ENCODE peak calls at places on chromosomes 13 and 19, in nine cellular contexts. T is ELF-1; C is T-helper 1 cell; M is stimulated activated naive B cell treated with anti-CD40 and anti-IgM and Interleukin-4, amounts not matched to agents 10 μg/mL and 1 μg/mL and 100 μg/mL, for 72 hours; X is NAMALWA; E is naive thymus-derived CD8-positive, alpha-beta T cell; Y is AG09309; B is stimulated activated CD4-positive, alpha-beta T cell treated with anti-CD3 and anti-CD28 coated beads, Interleukin-12 subunit alpha, Interleukin-12 subunit beta, amount 100 ng/mL, for 4 hours; O is NCI-H1436 treated with DMSO at 0.1 percent for 48 hours. U is an unnamed sample.

GRCh38 chr13:44267966-44268365 is 105.7 kb upstream of the SERP2 start:
- DNase-seq in T (no peak), C (no peak), M (no peak), X (no peak), E (no peak), Y (peak), B (no peak), O (no peak), U (no peak)

GRCh38 chr13:25085125-25085742 is 10.7 kb upstream of the PABPC3 start:
- DNase-seq in T (peak), C (no peak), M (no peak), X (peak), E (no peak), Y (peak), B (no peak), O (no peak), U (no peak)

GRCh38 chr19:2610637-2611482 is 91.6 kb downstream of the GNG7 start:
- DNase-seq in T (peak), C (peak), M (peak), X (peak), E (peak), Y (peak), B (peak), O (peak), U (no peak)

GRCh38 chr19:17264641-17264979 is at the start of gene USHBP1:
- DNase-seq in T (peak), C (no peak), M (no peak), X (no peak), E (no peak), Y (no peak), B (no peak), O (no peak), U (no peak)

GRCh38 chr19:5128932-5129389 is 160.0 kb downstream of the KDM4B start:
- DNase-seq in T (no peak), C (no peak), M (no peak), X (peak), E (no peak), Y (no peak), B (no peak), O (no peak), U (no peak)

GRCh38 chr13:75226755-75227435 is 255.1 kb downstream of the TBC1D4 start:
- DNase-seq in T (no peak), C (no peak), M (no peak), X (no peak), E (no peak), Y (peak), B (no peak), O (no peak), U (no peak)

GRCh38 chr13:109781384-109782065 is 4.9 kb downstream of the IRS2 start:
- DNase-seq in T (no peak), C (no peak), M (no peak), X (peak), E (no peak), Y (no peak), B (no peak), O (no peak), U (no peak)

GRCh38 chr13:86563308-86563707 is 764.1 kb upstream of the SLITRK6 start:
- DNase-seq in T (no peak), C (no peak), M (no peak), X (no peak), E (no peak), Y (no peak), B (no peak), O (no peak), U (no peak)

GRCh38 chr19:14943601-14944000 is 2.3 kb downstream of the OR7C2 start:
- DNase-seq in T (no peak), C (no peak), M (no peak), X (peak), E (no peak), Y (peak), B (no peak), O (no peak), U (no peak)

GRCh38 chr19:6425732-6426686 is 1.4 kb upstream of the KHSRP start:
- DNase-seq in T (no peak), C (no peak), M (no peak), X (peak), E (no peak), Y (no peak), B (no peak), O (no peak), U (no peak)

GRCh38 chr19:7461841-7462629 is 26.8 kb downstream of the PEX11G start:
- DNase-seq in T (peak), C (no peak), M (no peak), X (no peak), E (no peak), Y (no peak), B (no peak), O (no peak), U (no peak)

GRCh38 chr19:53034054-53034453 is 10.5 kb upstream of the ERVV-2 start:
- DNase-seq in T (no peak), C (no peak), M (no peak), X (no peak), E (no peak), Y (no peak), B (no peak), O (no peak), U (no peak)

GRCh38 chr13:77330009-77330471 is 3.1 kb upstream of the MYCBP2 start:
- DNase-seq in T (no peak), C (no peak), M (no peak), X (no peak), E (no peak), Y (no peak), B (no peak), O (no peak), U (no peak)

GRCh38 chr13:47081246-47081645 is 184.4 kb upstream of the HTR2A start:
- DNase-seq in T (no peak), C (no peak), M (no peak), X (no peak), E (no peak), Y (no peak), B (no peak), O (no peak), U (no peak)

GRCh38 chr19:36140289-36141038 is 598 bp downstream of the CAPNS1 start:
- DNase-seq in T (peak), C (peak), M (peak), X (peak), E (no peak), Y (no peak), B (peak), O (no peak), U (peak)

GRCh38 chr19:1000095-1000494 is at the start of gene GRIN3B:
- DNase-seq in T (peak), C (peak), M (peak), X (no peak), E (peak), Y (no peak), B (peak), O (no peak), U (no peak)

GRCh38 chr13:96710166-96710866 is 284.0 kb downstream of the OXGR1 start:
- DNase-seq in T (no peak), C (no peak), M (no peak), X (no peak), E (no peak), Y (no peak), B (no peak), O (no peak), U (no peak)

GRCh38 chr13:66657165-66657895 is 572.8 kb downstream of the PCDH9 start:
- DNase-seq in T (peak), C (no peak), M (no peak), X (no peak), E (no peak), Y (peak), B (no peak), O (no peak), U (peak)

GRCh38 chr19:38852231-38853044 is 2.7 kb upstream of the HNRNPL start:
- DNase-seq in T (peak), C (peak), M (peak), X (peak), E (peak), Y (no peak), B (peak), O (no peak), U (no peak)